ENCODE peak calls at places on chromosome 13, in four cellular contexts. One of them, this sample, is unnamed.
A peak's percentile ranks its signal among the peaks of the same experiment; 100 is the strongest.

GRCh38 chr13:29515372-29515771 is 80.1 kb downstream of the SLC7A1 start:
- DNase-seq in GM04504: no peak
- DNase-seq in activated CD8-positive, alpha-beta T cell treated with anti-CD3 and anti-CD28 coated beads for 36 hours: no peak
- DNase-seq in T-helper 9 cell: no peak
- DNase-seq in this sample: no peak

GRCh38 chr13:110914293-110915056 is 394 bp downstream of the ANKRD10 start:
- DNase-seq in GM04504: peak; percentile 48
- DNase-seq in T-helper 9 cell: peak; percentile 55
- DNase-seq in activated CD8-positive, alpha-beta T cell treated with anti-CD3 and anti-CD28 coated beads for 36 hours: peak; percentile 85
- DNase-seq in this sample: peak; percentile 64

GRCh38 chr13:28568286-28568685 is 73.4 kb upstream of the FLT1 start:
- DNase-seq in T-helper 9 cell: no peak
- DNase-seq in activated CD8-positive, alpha-beta T cell treated with anti-CD3 and anti-CD28 coated beads for 36 hours: no peak
- DNase-seq in GM04504: no peak
- DNase-seq in this sample: no peak

GRCh38 chr13:106865706-106866288 is 297.9 kb upstream of the ARGLU1 start:
- DNase-seq in GM04504: no peak
- DNase-seq in T-helper 9 cell: no peak
- DNase-seq in activated CD8-positive, alpha-beta T cell treated with anti-CD3 and anti-CD28 coated beads for 36 hours: no peak
- DNase-seq in this sample: no peak

GRCh38 chr13:106619688-106620555 is 52.0 kb upstream of the ARGLU1 start:
- DNase-seq in T-helper 9 cell: no peak
- DNase-seq in activated CD8-positive, alpha-beta T cell treated with anti-CD3 and anti-CD28 coated beads for 36 hours: peak; percentile 35
- DNase-seq in GM04504: peak; percentile 27
- DNase-seq in this sample: peak; percentile 50

GRCh38 chr13:38685974-38686571 is 804 bp upstream of the FREM2 start:
- DNase-seq in T-helper 9 cell: no peak
- DNase-seq in activated CD8-positive, alpha-beta T cell treated with anti-CD3 and anti-CD28 coated beads for 36 hours: no peak
- DNase-seq in GM04504: no peak
- DNase-seq in this sample: no peak

GRCh38 chr13:109479991-109480696 is 306.2 kb downstream of the IRS2 start:
- DNase-seq in T-helper 9 cell: no peak
- DNase-seq in GM04504: no peak
- DNase-seq in activated CD8-positive, alpha-beta T cell treated with anti-CD3 and anti-CD28 coated beads for 36 hours: no peak
- DNase-seq in this sample: no peak

GRCh38 chr13:92188574-92188973 is 790.2 kb downstream of the GPC5 start:
- DNase-seq in T-helper 9 cell: no peak
- DNase-seq in GM04504: no peak
- DNase-seq in activated CD8-positive, alpha-beta T cell treated with anti-CD3 and anti-CD28 coated beads for 36 hours: no peak
- DNase-seq in this sample: no peak

GRCh38 chr13:65724261-65724660 is 1505.9 kb downstream of the PCDH9 start:
- DNase-seq in T-helper 9 cell: no peak
- DNase-seq in activated CD8-positive, alpha-beta T cell treated with anti-CD3 and anti-CD28 coated beads for 36 hours: no peak
- DNase-seq in GM04504: peak; percentile 35
- DNase-seq in this sample: no peak

GRCh38 chr13:44759222-44759721 is 183.1 kb upstream of the TSC22D1 start:
- DNase-seq in activated CD8-positive, alpha-beta T cell treated with anti-CD3 and anti-CD28 coated beads for 36 hours: no peak
- DNase-seq in T-helper 9 cell: no peak
- DNase-seq in GM04504: no peak
- DNase-seq in this sample: no peak